ENCODE peak calls at places on chromosome 9, in nine cellular contexts. One of them, this sample, is unnamed.

GRCh38 chr9:95413793-95414192 is 96.3 kb upstream of the FANCC start:
- DNase-seq in GM23248: no peak
- DNase-seq in PC-3: no peak
- DNase-seq in HCT116: no peak
- DNase-seq in hepatocyte: no peak
- DNase-seq in GM23338: no peak
- DNase-seq in OCI-LY7: no peak
- DNase-seq in neural progenitor cell: no peak
- DNase-seq in SK-N-SH: no peak
- DNase-seq in this sample: no peak

GRCh38 chr9:115694014-115694413 is 459.6 kb upstream of the PAPPA start:
- DNase-seq in GM23248: peak
- DNase-seq in PC-3: peak
- DNase-seq in HCT116: no peak
- DNase-seq in hepatocyte: peak
- DNase-seq in GM23338: peak
- DNase-seq in OCI-LY7: no peak
- DNase-seq in neural progenitor cell: peak
- DNase-seq in SK-N-SH: no peak
- DNase-seq in this sample: no peak

GRCh38 chr9:133604214-133604613 is 5.0 kb downstream of the FAM163B start:
- DNase-seq in GM23248: no peak
- DNase-seq in PC-3: no peak
- DNase-seq in HCT116: no peak
- DNase-seq in hepatocyte: no peak
- DNase-seq in GM23338: no peak
- DNase-seq in OCI-LY7: peak
- DNase-seq in neural progenitor cell: no peak
- DNase-seq in SK-N-SH: peak
- DNase-seq in this sample: no peak

GRCh38 chr9:73179594-73179993 is 27.9 kb downstream of the ANXA1 start:
- DNase-seq in GM23248: peak
- DNase-seq in PC-3: peak
- DNase-seq in HCT116: peak
- DNase-seq in hepatocyte: peak
- DNase-seq in GM23338: no peak
- DNase-seq in OCI-LY7: no peak
- DNase-seq in neural progenitor cell: peak
- DNase-seq in SK-N-SH: no peak
- DNase-seq in this sample: no peak

GRCh38 chr9:78278177-78278777 is 18.6 kb upstream of the PSAT1 start:
- DNase-seq in GM23248: peak
- DNase-seq in PC-3: no peak
- DNase-seq in HCT116: no peak
- DNase-seq in hepatocyte: peak
- DNase-seq in GM23338: no peak
- DNase-seq in OCI-LY7: no peak
- DNase-seq in neural progenitor cell: no peak
- DNase-seq in SK-N-SH: no peak
- DNase-seq in this sample: no peak

GRCh38 chr9:37034938-37035471 is 937 bp upstream of the PAX5 start:
- DNase-seq in GM23248: no peak
- DNase-seq in PC-3: no peak
- DNase-seq in HCT116: no peak
- DNase-seq in hepatocyte: no peak
- DNase-seq in GM23338: peak
- DNase-seq in OCI-LY7: no peak
- DNase-seq in neural progenitor cell: peak
- DNase-seq in SK-N-SH: peak
- DNase-seq in this sample: no peak

GRCh38 chr9:73775757-73776156 is 624.1 kb downstream of the ANXA1 start:
- DNase-seq in GM23248: no peak
- DNase-seq in PC-3: no peak
- DNase-seq in HCT116: no peak
- DNase-seq in hepatocyte: no peak
- DNase-seq in GM23338: no peak
- DNase-seq in OCI-LY7: no peak
- DNase-seq in neural progenitor cell: no peak
- DNase-seq in SK-N-SH: no peak
- DNase-seq in this sample: no peak

GRCh38 chr9:121569266-121569648 is 69.6 kb upstream of the GGTA1 start:
- DNase-seq in GM23248: peak
- DNase-seq in PC-3: no peak
- DNase-seq in HCT116: no peak
- DNase-seq in hepatocyte: no peak
- DNase-seq in GM23338: no peak
- DNase-seq in OCI-LY7: no peak
- DNase-seq in neural progenitor cell: no peak
- DNase-seq in SK-N-SH: no peak
- DNase-seq in this sample: no peak

GRCh38 chr9:99824378-99825157 is 2.9 kb downstream of the NR4A3 start:
- DNase-seq in GM23248: peak
- DNase-seq in PC-3: no peak
- DNase-seq in HCT116: no peak
- DNase-seq in hepatocyte: peak
- DNase-seq in GM23338: peak
- DNase-seq in OCI-LY7: peak
- DNase-seq in neural progenitor cell: peak
- DNase-seq in SK-N-SH: peak
- DNase-seq in this sample: peak

GRCh38 chr9:16257604-16258003 is 612.9 kb downstream of the BNC2 start:
- DNase-seq in GM23248: peak
- DNase-seq in PC-3: peak
- DNase-seq in HCT116: no peak
- DNase-seq in hepatocyte: no peak
- DNase-seq in GM23338: peak
- DNase-seq in OCI-LY7: no peak
- DNase-seq in neural progenitor cell: peak
- DNase-seq in SK-N-SH: no peak
- DNase-seq in this sample: no peak

GRCh38 chr9:132283863-132284262 is 70.9 kb downstream of the SETX start:
- DNase-seq in GM23248: peak
- DNase-seq in PC-3: no peak
- DNase-seq in HCT116: no peak
- DNase-seq in hepatocyte: no peak
- DNase-seq in GM23338: no peak
- DNase-seq in OCI-LY7: no peak
- DNase-seq in neural progenitor cell: no peak
- DNase-seq in SK-N-SH: no peak
- DNase-seq in this sample: no peak
- TF ChIP-seq EZH2phosphoT487 in GM23248: no peak
- TF ChIP-seq EZH2phosphoT487 in PC-3: no peak
- TF ChIP-seq EZH2phosphoT487 in HCT116: no peak
- TF ChIP-seq EZH2phosphoT487 in hepatocyte: no peak
- TF ChIP-seq EZH2phosphoT487 in GM23338: no peak
- TF ChIP-seq EZH2phosphoT487 in OCI-LY7: no peak
- TF ChIP-seq EZH2phosphoT487 in neural progenitor cell: no peak
- TF ChIP-seq EZH2phosphoT487 in SK-N-SH: no peak
- TF ChIP-seq EZH2phosphoT487 in this sample: no peak

GRCh38 chr9:136623849-136624183 is 38.9 kb upstream of the EGFL7 start:
- DNase-seq in GM23248: no peak
- DNase-seq in PC-3: no peak
- DNase-seq in HCT116: no peak
- DNase-seq in hepatocyte: no peak
- DNase-seq in GM23338: no peak
- DNase-seq in OCI-LY7: no peak
- DNase-seq in neural progenitor cell: no peak
- DNase-seq in SK-N-SH: no peak
- DNase-seq in this sample: no peak
- TF ChIP-seq EZH2phosphoT487 in GM23248: no peak
- TF ChIP-seq EZH2phosphoT487 in PC-3: no peak
- TF ChIP-seq EZH2phosphoT487 in HCT116: no peak
- TF ChIP-seq EZH2phosphoT487 in hepatocyte: no peak
- TF ChIP-seq EZH2phosphoT487 in GM23338: no peak
- TF ChIP-seq EZH2phosphoT487 in OCI-LY7: no peak
- TF ChIP-seq EZH2phosphoT487 in neural progenitor cell: no peak
- TF ChIP-seq EZH2phosphoT487 in SK-N-SH: no peak
- TF ChIP-seq EZH2phosphoT487 in this sample: no peak

GRCh38 chr9:14251146-14252071 is 62.5 kb downstream of the NFIB start:
- DNase-seq in GM23248: peak
- DNase-seq in PC-3: peak
- DNase-seq in HCT116: peak
- DNase-seq in hepatocyte: peak
- DNase-seq in GM23338: peak
- DNase-seq in OCI-LY7: no peak
- DNase-seq in neural progenitor cell: peak
- DNase-seq in SK-N-SH: no peak
- DNase-seq in this sample: no peak
- TF ChIP-seq EZH2phosphoT487 in GM23248: no peak
- TF ChIP-seq EZH2phosphoT487 in PC-3: no peak
- TF ChIP-seq EZH2phosphoT487 in HCT116: no peak
- TF ChIP-seq EZH2phosphoT487 in hepatocyte: no peak
- TF ChIP-seq EZH2phosphoT487 in GM23338: no peak
- TF ChIP-seq EZH2phosphoT487 in OCI-LY7: no peak
- TF ChIP-seq EZH2phosphoT487 in neural progenitor cell: no peak
- TF ChIP-seq EZH2phosphoT487 in SK-N-SH: no peak
- TF ChIP-seq EZH2phosphoT487 in this sample: no peak

DNA sequence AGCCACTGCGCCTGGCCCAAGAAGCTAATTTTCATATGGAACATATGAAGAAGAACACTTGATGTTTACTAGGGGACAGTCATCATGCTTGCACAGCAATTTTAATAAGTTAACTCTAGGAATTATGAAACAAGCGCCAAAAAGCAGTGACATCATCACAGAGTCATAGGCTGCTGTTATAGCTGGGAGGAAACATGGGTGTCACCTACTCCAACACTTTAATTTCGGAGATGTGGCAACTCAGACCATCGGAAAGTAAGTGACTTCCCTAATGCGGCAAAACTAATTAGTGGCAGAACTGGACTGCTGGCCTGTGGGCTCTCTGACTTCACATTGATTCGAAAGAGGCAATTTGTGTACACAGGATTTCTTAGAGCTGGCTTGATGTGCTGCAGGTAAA is 38.1 kb upstream of the EQTN start:
- DNase-seq in GM23248: no peak
- DNase-seq in PC-3: no peak
- DNase-seq in HCT116: no peak
- DNase-seq in hepatocyte: no peak
- DNase-seq in GM23338: no peak
- DNase-seq in OCI-LY7: no peak
- DNase-seq in neural progenitor cell: no peak
- DNase-seq in SK-N-SH: no peak
- DNase-seq in this sample: no peak
- TF ChIP-seq EZH2phosphoT487 in GM23248: no peak
- TF ChIP-seq EZH2phosphoT487 in PC-3: no peak
- TF ChIP-seq EZH2phosphoT487 in HCT116: no peak
- TF ChIP-seq EZH2phosphoT487 in hepatocyte: no peak
- TF ChIP-seq EZH2phosphoT487 in GM23338: no peak
- TF ChIP-seq EZH2phosphoT487 in OCI-LY7: no peak
- TF ChIP-seq EZH2phosphoT487 in neural progenitor cell: no peak
- TF ChIP-seq EZH2phosphoT487 in SK-N-SH: no peak
- TF ChIP-seq EZH2phosphoT487 in this sample: no peak

This sample was measured in MM.1S.